ENCODE peak calls at places on chromosomes 5 and 9, in six cellular contexts. W, Q, V, A, C and E are unnamed samples.

GRCh38 chr5:172736524-172737135 is 34.4 kb downstream of the DUSP1 start:
- DNase-seq in C (no peak), V (peak; percentile 20), Q (no peak), A (no peak), W (no peak), E (no peak)

GRCh38 chr5:38867071-38867790 is 21.4 kb downstream of the OSMR start:
- DNase-seq in Q (no peak), V (no peak), W (no peak), A (no peak), C (no peak), E (no peak)

GRCh38 chr5:643811-644271 is 31.7 kb downstream of the CEP72 start:
- DNase-seq in W (no peak), Q (no peak), V (no peak), A (no peak), C (no peak), E (no peak)

GRCh38 chr9:16726718-16727451 is 143.6 kb downstream of the BNC2 start:
- DNase-seq in A (peak; percentile 72), C (no peak), Q (no peak), V (peak; percentile 87), W (peak; percentile 74), E (peak; percentile 92)

GRCh38 chr9:4400731-4401130 is 89.5 kb upstream of the SLC1A1 start:
- DNase-seq in W (no peak), A (no peak), V (no peak), C (no peak), Q (no peak), E (no peak)

GRCh38 chr5:10590226-10591047 is 26.6 kb downstream of the ANKRD33B start:
- DNase-seq in Q (no peak), W (no peak), C (no peak), A (no peak), V (peak; percentile 88), E (peak; percentile 100)

GRCh38 chr9:129331366-129331765 is 153.3 kb upstream of the IER5L start:
- DNase-seq in W (no peak), C (no peak), V (no peak), Q (no peak), A (no peak), E (no peak)

GRCh38 chr5:72160299-72160698 is 53.0 kb downstream of the MAP1B start:
- DNase-seq in Q (no peak), V (no peak), C (no peak), A (no peak), W (no peak), E (no peak)

GRCh38 chr9:2016411-2017208 is 1.5 kb downstream of the SMARCA2 start:
- DNase-seq in V (peak; percentile 70), C (peak; percentile 48), W (peak; percentile 89), Q (no peak), A (peak; percentile 36), E (peak; percentile 76)

GRCh38 chr5:179407191-179408175 is 62.2 kb upstream of the ADAMTS2 start:
- DNase-seq in V (no peak), A (no peak), W (no peak), Q (no peak), C (no peak), E (no peak)

GRCh38 chr5:135553688-135554462 is 18.1 kb upstream of the NEUROG1 start:
- DNase-seq in V (peak; percentile 78), A (peak; percentile 47), C (no peak), W (no peak), Q (no peak), E (peak; percentile 75)

GRCh38 chr5:54282876-54283275 is 27.5 kb downstream of the ARL15 start:
- DNase-seq in Q (no peak), V (no peak), W (no peak), C (no peak), A (no peak), E (no peak)

GRCh38 chr9:38084556-38084880 is 15.5 kb upstream of the SHB start:
- DNase-seq in C (no peak), A (no peak), W (no peak), Q (no peak), V (no peak), E (no peak)

GRCh38 chr5:112762113-112762810 is 24.6 kb downstream of the APC start:
- DNase-seq in C (no peak), Q (no peak), W (no peak), V (no peak), A (no peak), E (no peak)

GRCh38 chr5:135190345-135191083 is 156.5 kb upstream of the PITX1 start:
- DNase-seq in A (no peak), C (no peak), W (no peak), Q (no peak), V (peak; percentile 50), E (peak; percentile 24)

GRCh38 chr9:4339357-4339756 is 39.5 kb upstream of the GLIS3 start:
- DNase-seq in A (peak; percentile 58), W (peak; percentile 91), V (peak; percentile 80), Q (peak; percentile 36), C (peak; percentile 70), E (peak; percentile 86)

GRCh38 chr5:134509308-134510040 is 16.0 kb upstream of the JADE2 start:
- DNase-seq in C (no peak), A (no peak), V (no peak), Q (no peak), W (no peak), E (peak; percentile 88)

GRCh38 chr9:137305060-137305787 is 3.2 kb upstream of the NRARP start:
- DNase-seq in A (peak; percentile 57), V (peak; percentile 78), W (peak; percentile 93), C (peak; percentile 54), Q (no peak), E (peak; percentile 66)

GRCh38 chr5:90590170-90590569 is 31.6 kb downstream of the ADGRV1 start:
- DNase-seq in W (no peak), V (no peak), A (no peak), C (no peak), Q (no peak), E (no peak)

GRCh38 chr5:124957063-124957462 is 210.6 kb upstream of the ZNF608 start:
- DNase-seq in C (no peak), W (no peak), Q (no peak), A (no peak), V (no peak), E (no peak)

GRCh38 chr5:181187500-181188213 is 17.3 kb downstream of the TRIM7 start:
- DNase-seq in Q (peak; percentile 48), V (peak; percentile 85), W (peak; percentile 90), A (no peak), C (no peak), E (peak; percentile 89)

GRCh38 chr9:134949681-134950403 is 32.1 kb upstream of the FCN1 start:
- DNase-seq in C (no peak), W (no peak), A (no peak), V (no peak), Q (no peak), E (no peak)

GRCh38 chr5:171524461-171524860 is 105.0 kb downstream of the FGF18 start:
- DNase-seq in Q (no peak), C (no peak), W (no peak), A (no peak), V (no peak), E (no peak)

GRCh38 chr9:134945509-134946275 is 28.0 kb upstream of the FCN1 start:
- DNase-seq in Q (no peak), A (no peak), W (no peak), C (no peak), V (no peak), E (no peak)

GRCh38 chr9:124019771-124020519 is 8.4 kb downstream of the LHX2 start:
- DNase-seq in Q (no peak), V (no peak), A (no peak), C (no peak), W (no peak), E (no peak)

GRCh38 chr9:98992885-98993569 is 49.3 kb downstream of the COL15A1 start:
- DNase-seq in A (no peak), C (no peak), W (no peak), Q (no peak), V (no peak), E (no peak)

GRCh38 chr5:172835246-172836030 is 1.4 kb downstream of the ERGIC1 start:
- DNase-seq in Q (no peak), W (no peak), A (no peak), C (no peak), V (no peak), E (no peak)

GRCh38 chr5:96721351-96721970 is 59.3 kb downstream of the CAST start:
- DNase-seq in Q (no peak), C (no peak), V (no peak), W (no peak), A (no peak), E (no peak)

GRCh38 chr5:38463634-38464521 is 92.6 kb downstream of the LIFR start:
- DNase-seq in W (no peak), C (no peak), Q (peak; percentile 86), V (no peak), A (no peak), E (no peak)

GRCh38 chr5:127804886-127805426 is 101.8 kb downstream of the CCDC192 start:
- DNase-seq in Q (no peak), W (no peak), A (no peak), C (no peak), V (no peak), E (no peak)

GRCh38 chr5:157180374-157181264 is at the start of gene ITK:
- DNase-seq in W (no peak), A (no peak), Q (no peak), C (peak; percentile 29), V (no peak), E (no peak)

GRCh38 chr5:137954131-137954879 is 65.0 kb downstream of the PKD2L2 start:
- DNase-seq in V (no peak), C (no peak), Q (peak; percentile 0), W (no peak), A (no peak), E (peak; percentile 21)

GRCh38 chr9:126233175-126233574 is 93.5 kb upstream of the MVB12B start:
- DNase-seq in A (no peak), C (no peak), Q (no peak), V (no peak), W (no peak), E (no peak)

GRCh38 chr5:154701181-154701580 is 54.0 kb upstream of the LARP1 start:
- DNase-seq in C (no peak), A (peak; percentile 29), Q (no peak), W (no peak), V (no peak), E (no peak)

GRCh38 chr5:54905942-54906537 is 79.4 kb downstream of the ESM1 start:
- DNase-seq in V (peak; percentile 87), C (peak; percentile 64), W (no peak), Q (no peak), A (peak; percentile 2), E (peak; percentile 69)

GRCh38 chr9:83617299-83617698 is 5.6 kb upstream of the IDNK start:
- DNase-seq in Q (no peak), C (no peak), A (no peak), V (no peak), W (no peak), E (no peak)